ENCODE peak calls at places on chromosome 5, in six cellular contexts. H is aorta, L is H7, N is fibroblast of mammary gland, M is mesendoderm, W is right cardiac atrium. S is an unnamed sample.

GRCh38 chr5:159844267-159844666 is 72.0 kb upstream of the ADRA1B start:
- DNase-seq in W (no peak), N (no peak), L (no peak), M (no peak), H (no peak), S (no peak)

GRCh38 chr5:148491793-148492184 is 108.0 kb downstream of the FBXO38 start:
- DNase-seq in H (no peak), L (no peak), M (no peak), W (no peak), N (no peak), S (no peak)

GRCh38 chr5:167634432-167634831 is 657.0 kb upstream of the WWC1 start:
- DNase-seq in L (no peak), H (no peak), W (no peak), M (no peak), N (peak; percentile 97), S (peak; percentile 29)

GRCh38 chr5:124180523-124181461 is 565.6 kb downstream of the ZNF608 start:
- DNase-seq in M (no peak), N (no peak), L (no peak), W (no peak), H (no peak), S (no peak)

GRCh38 chr5:134510970-134511795 is 14.3 kb upstream of the JADE2 start:
- DNase-seq in M (peak; percentile 99), H (peak; percentile 48), N (peak; percentile 39), W (no peak), L (peak; percentile 76), S (peak; percentile 88)

GRCh38 chr5:117859161-117859560 is 1129.2 kb downstream of the DTWD2 start:
- DNase-seq in W (no peak), L (no peak), N (no peak), H (no peak), M (no peak), S (no peak)

GRCh38 chr5:32057157-32058096 is 116.7 kb downstream of the GOLPH3 start:
- DNase-seq in M (peak; percentile 23), W (no peak), N (peak; percentile 56), H (no peak), L (no peak), S (no peak)

GRCh38 chr5:32522429-32523143 is 62.8 kb upstream of the SUB1 start:
- DNase-seq in N (peak; percentile 98), M (no peak), L (no peak), W (no peak), H (no peak), S (no peak)

GRCh38 chr5:126680215-126680817 is 79.6 kb downstream of the PHAX start:
- DNase-seq in H (no peak), N (peak; percentile 57), L (peak; percentile 43), M (peak; percentile 95), W (no peak), S (no peak)

GRCh38 chr5:89728750-89729149 is 680.8 kb downstream of the CETN3 start:
- DNase-seq in W (peak; percentile 40), H (peak; percentile 70), N (peak; percentile 58), L (no peak), M (no peak), S (no peak)

GRCh38 chr5:79872309-79872708 is 118.8 kb downstream of the MTX3 start:
- DNase-seq in L (no peak), W (no peak), M (no peak), H (no peak), N (peak; percentile 13), S (no peak)

GRCh38 chr5:41510176-41510831 is at the start of gene PLCXD3:
- DNase-seq in L (peak; percentile 61), N (no peak), W (peak; percentile 73), H (peak; percentile 72), M (peak; percentile 29), S (no peak)

GRCh38 chr5:3010953-3011763 is 259.7 kb upstream of the IRX2 start:
- DNase-seq in H (no peak), M (no peak), N (no peak), W (no peak), L (no peak), S (no peak)

GRCh38 chr5:145157841-145158240 is 677.3 kb downstream of the PRELID2 start:
- DNase-seq in L (no peak), N (no peak), H (no peak), W (no peak), M (no peak), S (no peak)

GRCh38 chr5:135567661-135568060 is 11.1 kb downstream of the CXCL14 start:
- DNase-seq in L (no peak), M (peak; percentile 61), W (no peak), N (no peak), H (no peak), S (no peak)

GRCh38 chr5:63535840-63536602 is 426.2 kb downstream of the HTR1A start:
- DNase-seq in M (no peak), H (no peak), N (no peak), L (no peak), W (no peak), S (no peak)

GRCh38 chr5:122429545-122430327 is 117.7 kb downstream of the SNCAIP start:
- DNase-seq in L (peak; percentile 31), N (no peak), H (no peak), W (no peak), M (peak; percentile 67), S (no peak)

GRCh38 chr5:159737263-159737662 is 179.0 kb upstream of the ADRA1B start:
- DNase-seq in N (peak; percentile 6), L (no peak), M (peak; percentile 2), W (peak; percentile 48), H (no peak), S (no peak)

GRCh38 chr5:112142769-112143270 is 276.3 kb downstream of the EPB41L4A start:
- DNase-seq in W (no peak), N (peak; percentile 77), L (no peak), H (no peak), M (no peak), S (peak; percentile 79)

GRCh38 chr5:172743112-172743959 is 27.7 kb downstream of the DUSP1 start:
- DNase-seq in H (no peak), N (no peak), W (no peak), L (no peak), M (no peak), S (no peak)

GRCh38 chr5:16736158-16736994 is 119.6 kb upstream of the RETREG1 start:
- DNase-seq in L (no peak), H (no peak), N (no peak), M (peak; percentile 91), W (no peak), S (peak; percentile 47)

DNA sequence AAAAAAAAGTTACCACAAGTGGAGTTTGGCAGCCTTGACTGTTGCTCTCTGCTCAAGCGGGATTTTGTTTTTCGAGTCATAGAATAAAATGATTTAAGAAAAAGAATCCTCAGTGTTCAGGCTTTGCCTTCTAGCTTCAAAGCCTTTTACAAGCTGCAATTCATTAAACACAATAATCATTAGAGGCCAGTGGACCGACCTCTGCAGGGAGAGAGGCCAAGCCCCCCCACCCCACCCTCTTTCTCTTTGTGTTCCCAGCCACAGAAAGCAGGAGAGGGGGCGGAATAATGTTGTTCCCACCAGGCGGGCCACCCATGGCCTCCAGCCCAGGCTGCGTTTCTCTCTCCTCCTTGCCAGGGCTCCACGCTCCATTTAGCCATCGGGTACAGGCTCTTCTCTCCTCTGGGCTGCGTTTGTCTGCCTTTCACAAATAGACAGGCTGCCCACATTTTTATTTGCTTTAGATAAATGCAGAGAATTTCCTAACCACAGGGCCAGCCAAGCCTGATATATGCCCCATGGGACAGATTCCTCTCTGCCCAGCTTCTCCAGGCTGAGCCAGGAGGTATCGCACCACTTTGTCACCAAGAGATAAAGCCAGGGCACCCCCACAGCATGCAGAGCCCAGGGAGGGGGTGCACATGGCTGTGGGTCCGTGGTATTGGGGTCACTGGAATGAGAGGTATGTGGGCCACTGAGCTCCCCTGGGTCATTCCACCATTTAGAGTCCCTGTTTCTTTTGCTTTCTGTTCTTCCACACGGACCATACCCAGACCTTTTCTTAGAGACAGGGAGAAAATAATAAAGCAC is 318.8 kb downstream of the PIK3R1 start:
- DNase-seq in L (no peak), N (no peak), M (no peak), W (peak; percentile 82), H (no peak), S (no peak)
- H3K4me3 ChIP-seq in L (no peak overlapping the region), N (no peak overlapping the region), M (no peak overlapping the region), W (peak overlapping the region; percentile 0), H (peak overlapping the region; percentile 53), S (no peak overlapping the region)

DNA sequence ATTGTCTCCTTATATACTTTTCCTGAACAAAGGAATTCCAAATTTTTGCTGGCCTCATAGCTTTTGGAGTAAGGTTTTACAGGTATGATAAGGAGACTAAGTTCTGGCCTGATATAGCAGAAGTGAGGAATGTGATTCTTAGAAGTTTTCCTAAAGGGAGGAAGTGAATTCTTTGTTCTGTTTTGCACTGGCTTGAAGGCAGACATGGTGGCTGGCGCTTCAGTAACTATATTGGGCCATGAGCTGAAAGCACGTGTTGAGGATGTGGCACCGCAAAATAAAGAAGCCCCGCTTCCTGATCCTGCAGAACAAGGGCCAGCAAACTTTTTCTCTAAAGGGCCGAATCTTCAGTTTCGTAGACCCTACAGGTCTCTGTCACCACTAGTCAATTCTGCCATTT is 224.2 kb downstream of the SNX18 start:
- DNase-seq in N (no peak), M (peak; percentile 22), W (no peak), H (no peak), L (no peak), S (no peak)
- H3K4me3 ChIP-seq in N (no peak overlapping the region), M (no peak overlapping the region), W (no peak overlapping the region), H (no peak overlapping the region), L (no peak overlapping the region), S (no peak overlapping the region)

GRCh38 chr5:74672215-74672877 is 12.7 kb upstream of the HEXB start:
- DNase-seq in H (no peak), M (no peak), N (no peak), W (no peak), L (no peak), S (no peak)

GRCh38 chr5:74669824-74670223 is 15.2 kb upstream of the HEXB start:
- DNase-seq in N (no peak), L (no peak), W (no peak), M (no peak), H (no peak), S (no peak)

GRCh38 chr5:74667396-74667795 is 17.6 kb upstream of the HEXB start:
- DNase-seq in W (no peak), M (no peak), L (no peak), N (peak; percentile 33), H (no peak), S (no peak)

GRCh38 chr5:74670377-74671038 is 14.5 kb upstream of the HEXB start:
- DNase-seq in W (no peak), N (no peak), L (no peak), H (no peak), M (no peak), S (no peak)

GRCh38 chr5:74673011-74673790 is 11.8 kb upstream of the HEXB start:
- DNase-seq in M (peak; percentile 35), H (no peak), L (peak; percentile 44), W (no peak), N (peak; percentile 73), S (no peak)
- H3K4me3 ChIP-seq in M (no peak overlapping the region), H (peak overlapping the region; percentile 21), L (no peak overlapping the region), W (peak overlapping the region; percentile 37), N (peak overlapping the region; percentile 18), S (no peak overlapping the region)

DNA sequence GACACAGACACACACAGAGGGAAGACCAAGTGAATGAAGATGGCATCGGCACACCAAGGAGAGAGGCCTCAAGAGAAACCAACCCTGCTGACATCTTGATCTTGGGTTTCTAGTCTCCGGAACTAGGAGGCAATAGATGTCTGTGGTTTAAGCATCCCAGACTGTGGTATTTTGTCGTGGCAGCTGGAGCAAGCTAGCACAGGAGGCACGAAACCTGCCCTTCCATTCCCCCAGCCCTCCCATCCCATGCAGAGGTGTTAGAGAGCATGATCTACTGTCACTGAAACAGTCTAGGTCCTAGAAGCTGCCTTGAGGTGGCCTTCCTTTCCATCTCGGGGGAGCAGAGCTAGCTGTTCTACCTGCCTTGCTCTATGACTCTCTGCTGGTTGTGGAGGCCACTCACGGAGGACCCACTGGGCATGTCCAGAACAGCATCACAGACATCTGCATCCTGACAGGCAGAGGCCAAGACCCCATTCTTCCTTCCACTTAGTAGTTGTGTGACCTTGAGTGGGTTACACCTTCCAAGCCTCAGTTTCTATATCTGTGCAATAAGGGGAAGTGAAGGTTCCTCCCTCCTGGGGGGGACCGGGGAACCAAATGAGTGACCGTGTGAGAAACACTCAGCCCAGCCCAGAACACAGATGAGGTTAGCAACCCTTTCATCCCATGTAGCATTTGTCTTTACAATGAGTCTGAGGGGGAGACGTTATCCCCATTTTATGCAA is 134.3 kb upstream of the BOD1 start:
- DNase-seq in N (no peak), M (no peak), L (no peak), H (no peak), W (no peak), S (no peak)
- H3K4me3 ChIP-seq in N (no peak overlapping the region), M (no peak overlapping the region), L (no peak overlapping the region), H (no peak overlapping the region), W (no peak overlapping the region), S (no peak overlapping the region)